ENCODE peak calls at places on chromosomes 5 and 9, in seven cellular contexts. X, D, P, O, C, S and L are unnamed samples.

GRCh38 chr5:151063590-151063989 is 17.2 kb downstream of the TNIP1 start:
- DNase-seq in O (no peak), D (no peak), S (no peak), P (no peak), C (no peak), X (no peak), L (no peak)

GRCh38 chr5:93585054-93585751 is 2.2 kb downstream of the NR2F1 start:
- DNase-seq in O (no peak), S (no peak), P (peak), X (no peak), D (no peak), C (no peak), L (no peak)

GRCh38 chr9:129459550-129460322 is 161.2 kb downstream of the C9orf50 start:
- DNase-seq in D (no peak), O (no peak), X (no peak), P (no peak), S (peak), C (peak), L (peak)

GRCh38 chr9:88952976-88953375 is 38.3 kb upstream of the S1PR3 start:
- DNase-seq in C (no peak), S (no peak), D (no peak), X (no peak), O (no peak), P (no peak), L (no peak)

GRCh38 chr9:4084440-4084818 is 215.4 kb downstream of the GLIS3 start:
- DNase-seq in S (no peak), P (no peak), D (peak), X (no peak), O (no peak), C (no peak), L (no peak)

GRCh38 chr9:138102246-138103051 is 224.9 kb downstream of the CACNA1B start:
- DNase-seq in P (no peak), D (peak), O (no peak), S (no peak), C (no peak), X (no peak), L (no peak)

GRCh38 chr5:128669803-128670202 is 131.8 kb upstream of the FBN2 start:
- DNase-seq in O (no peak), X (no peak), P (no peak), S (no peak), D (no peak), C (no peak), L (no peak)

GRCh38 chr5:102583663-102584062 is 84.9 kb upstream of the SLCO6A1 start:
- DNase-seq in D (no peak), O (peak), S (no peak), P (no peak), X (peak), C (no peak), L (no peak)

GRCh38 chr5:106862450-106863193 is 808.1 kb downstream of the EFNA5 start:
- DNase-seq in C (no peak), X (peak), P (no peak), O (peak), S (no peak), D (no peak), L (no peak)

GRCh38 chr9:91720746-91721705 is 229.0 kb downstream of the ROR2 start:
- DNase-seq in D (no peak), P (peak), O (no peak), X (no peak), C (no peak), S (no peak), L (no peak)

GRCh38 chr9:134800791-134801339 is 79.7 kb upstream of the FCN2 start:
- DNase-seq in C (no peak), P (peak), X (no peak), D (peak), S (no peak), O (no peak), L (no peak)

GRCh38 chr5:115439042-115439441 is 105.5 kb downstream of the FEM1C start:
- DNase-seq in O (no peak), C (no peak), D (no peak), P (no peak), X (no peak), S (no peak), L (no peak)

GRCh38 chr9:80679920-80680319 is 1009.4 kb downstream of the TLE1 start:
- DNase-seq in S (no peak), O (no peak), X (no peak), P (no peak), D (no peak), C (no peak), L (no peak)

GRCh38 chr5:113042491-113043243 is 66.1 kb downstream of the DCP2 start:
- DNase-seq in X (no peak), C (no peak), D (no peak), P (no peak), O (no peak), S (no peak), L (no peak)

GRCh38 chr5:777756-778161 is 6.8 kb downstream of the ZDHHC11B start:
- DNase-seq in D (peak), X (no peak), P (peak), O (no peak), C (no peak), S (no peak), L (no peak)

GRCh38 chr9:114096041-114096511 is 3.0 kb downstream of the KIF12 start:
- DNase-seq in X (no peak), P (no peak), D (no peak), C (no peak), S (no peak), O (no peak), L (no peak)

GRCh38 chr9:37550781-37551180 is 25.4 kb downstream of the FBXO10 start:
- DNase-seq in O (no peak), X (no peak), S (no peak), D (no peak), P (no peak), C (no peak), L (no peak)

GRCh38 chr9:126692759-126693427 is 79.2 kb downstream of the LMX1B start:
- DNase-seq in D (no peak), O (no peak), C (no peak), X (no peak), P (no peak), S (no peak), L (no peak)

GRCh38 chr5:55708732-55709131 is 3.4 kb downstream of the SLC38A9 start:
- DNase-seq in C (no peak), X (no peak), S (no peak), O (no peak), P (no peak), D (no peak), L (no peak)

GRCh38 chr5:170287532-170287931 is 10.0 kb downstream of the LCP2 start:
- DNase-seq in P (peak), S (no peak), O (no peak), C (no peak), D (no peak), X (no peak), L (no peak)

GRCh38 chr5:1882337-1883119 is at the start of gene IRX4:
- DNase-seq in P (no peak), X (no peak), D (no peak), C (no peak), S (no peak), O (no peak), L (no peak)

GRCh38 chr9:105114956-105115728 is 129.3 kb upstream of the SLC44A1 start:
- DNase-seq in P (peak), O (no peak), C (peak), X (peak), D (no peak), S (no peak), L (no peak)

GRCh38 chr5:40224421-40224820 is 455.3 kb upstream of the PTGER4 start:
- DNase-seq in X (no peak), C (no peak), S (no peak), D (no peak), P (no peak), O (no peak), L (no peak)

GRCh38 chr5:179160584-179160983 is 100.4 kb downstream of the ZNF354C start:
- DNase-seq in S (no peak), O (no peak), X (no peak), C (no peak), P (no peak), D (no peak), L (no peak)

GRCh38 chr5:93099902-93100347 is 481.1 kb downstream of the NR2F1-AS1 start:
- DNase-seq in X (no peak), C (no peak), O (no peak), S (no peak), P (no peak), D (no peak), L (no peak)

GRCh38 chr9:125758986-125759811 is 12.0 kb downstream of the PBX3 start:
- DNase-seq in C (no peak), D (no peak), X (no peak), P (no peak), O (peak), S (no peak), L (no peak)

GRCh38 chr9:78397045-78397843 is 100.3 kb downstream of the PSAT1 start:
- DNase-seq in X (peak), S (no peak), O (no peak), P (no peak), C (no peak), D (no peak), L (no peak)

GRCh38 chr5:39236718-39237117 is 17.4 kb upstream of the FYB1 start:
- DNase-seq in C (no peak), D (no peak), O (no peak), P (no peak), S (no peak), X (no peak), L (no peak)

GRCh38 chr5:68325065-68325580 is 109.6 kb downstream of the PIK3R1 start:
- DNase-seq in S (no peak), O (no peak), C (no peak), P (no peak), X (no peak), D (no peak), L (no peak)

GRCh38 chr5:109857405-109858031 is 167.8 kb downstream of the MAN2A1 start:
- DNase-seq in P (no peak), D (no peak), C (peak), S (no peak), O (no peak), X (no peak), L (no peak)

GRCh38 chr5:124996764-124997077 is 250.3 kb upstream of the ZNF608 start:
- DNase-seq in P (no peak), C (no peak), S (no peak), O (no peak), X (no peak), D (no peak), L (no peak)

GRCh38 chr9:102405218-102405867 is 589.8 kb upstream of the CYLC2 start:
- DNase-seq in P (no peak), S (no peak), X (no peak), C (no peak), D (no peak), O (no peak), L (no peak)

GRCh38 chr9:82504620-82505019 is 516.0 kb downstream of the SPATA31D1 start:
- DNase-seq in S (no peak), C (no peak), D (no peak), X (no peak), P (no peak), O (no peak), L (no peak)

GRCh38 chr9:2066312-2067273 is 51.4 kb downstream of the SMARCA2 start:
- DNase-seq in X (no peak), D (no peak), S (no peak), P (no peak), O (no peak), C (no peak), L (no peak)

GRCh38 chr9:131885144-131885609 is 145.3 kb upstream of the RAPGEF1 start:
- DNase-seq in C (no peak), S (no peak), O (no peak), P (no peak), D (no peak), X (peak), L (no peak)

GRCh38 chr5:135138116-135138850 is 104.3 kb upstream of the PITX1 start:
- DNase-seq in S (no peak), X (no peak), C (no peak), D (no peak), P (no peak), O (no peak), L (no peak)